ENCODE peak calls at places on chromosomes 11 and 22, in nine cellular contexts. One of them, this sample, is unnamed.

GRCh38 chr22:44685384-44686056 is 16.5 kb upstream of the PRR5 start:
- DNase-seq in HT1080: peak
- DNase-seq in GM19239: no peak
- DNase-seq in heart left ventricle: no peak
- DNase-seq in AG04450: no peak
- DNase-seq in AG10803: peak
- DNase-seq in HEK293T: peak
- DNase-seq in right cardiac atrium: no peak
- DNase-seq in NCI-H1105 treated with DMSO at 0.1 percent for 48 hours: no peak
- DNase-seq in this sample: peak

GRCh38 chr11:10488581-10489443 is 33.7 kb downstream of the AMPD3 start:
- DNase-seq in AG04450: no peak
- DNase-seq in right cardiac atrium: peak
- DNase-seq in heart left ventricle: no peak
- DNase-seq in AG10803: no peak
- DNase-seq in HT1080: no peak
- DNase-seq in GM19239: peak
- DNase-seq in NCI-H1105 treated with DMSO at 0.1 percent for 48 hours: no peak
- DNase-seq in HEK293T: no peak
- DNase-seq in this sample: no peak

GRCh38 chr11:46669606-46670243 is 30.7 kb downstream of the ARHGAP1 start:
- DNase-seq in heart left ventricle: peak
- DNase-seq in NCI-H1105 treated with DMSO at 0.1 percent for 48 hours: peak
- DNase-seq in HT1080: no peak
- DNase-seq in AG04450: no peak
- DNase-seq in HEK293T: no peak
- DNase-seq in AG10803: no peak
- DNase-seq in GM19239: no peak
- DNase-seq in right cardiac atrium: no peak
- DNase-seq in this sample: no peak

GRCh38 chr11:75201771-75202170 is 38.8 kb upstream of the TPBGL start:
- DNase-seq in GM19239: no peak
- DNase-seq in heart left ventricle: no peak
- DNase-seq in AG10803: no peak
- DNase-seq in HEK293T: no peak
- DNase-seq in NCI-H1105 treated with DMSO at 0.1 percent for 48 hours: no peak
- DNase-seq in HT1080: no peak
- DNase-seq in right cardiac atrium: no peak
- DNase-seq in AG04450: no peak
- DNase-seq in this sample: no peak

GRCh38 chr11:87259731-87260130 is 222.0 kb downstream of the TMEM135 start:
- DNase-seq in NCI-H1105 treated with DMSO at 0.1 percent for 48 hours: no peak
- DNase-seq in HEK293T: no peak
- DNase-seq in HT1080: no peak
- DNase-seq in AG04450: no peak
- DNase-seq in AG10803: no peak
- DNase-seq in heart left ventricle: no peak
- DNase-seq in GM19239: no peak
- DNase-seq in right cardiac atrium: no peak
- DNase-seq in this sample: no peak

GRCh38 chr11:105215528-105215927 is 76.0 kb upstream of the CARD18 start:
- DNase-seq in heart left ventricle: no peak
- DNase-seq in NCI-H1105 treated with DMSO at 0.1 percent for 48 hours: no peak
- DNase-seq in right cardiac atrium: no peak
- DNase-seq in HT1080: no peak
- DNase-seq in HEK293T: no peak
- DNase-seq in GM19239: no peak
- DNase-seq in AG04450: no peak
- DNase-seq in AG10803: no peak
- DNase-seq in this sample: no peak

GRCh38 chr11:46142561-46142960 is 21.3 kb upstream of the PHF21A start:
- DNase-seq in HEK293T: no peak
- DNase-seq in NCI-H1105 treated with DMSO at 0.1 percent for 48 hours: no peak
- DNase-seq in AG04450: no peak
- DNase-seq in GM19239: no peak
- DNase-seq in HT1080: no peak
- DNase-seq in AG10803: no peak
- DNase-seq in right cardiac atrium: peak
- DNase-seq in heart left ventricle: no peak
- DNase-seq in this sample: no peak

GRCh38 chr11:67051945-67052488 is 4.6 kb upstream of the RHOD start:
- DNase-seq in AG04450: no peak
- DNase-seq in GM19239: no peak
- DNase-seq in HEK293T: no peak
- DNase-seq in NCI-H1105 treated with DMSO at 0.1 percent for 48 hours: no peak
- DNase-seq in HT1080: no peak
- DNase-seq in right cardiac atrium: no peak
- DNase-seq in heart left ventricle: no peak
- DNase-seq in AG10803: no peak
- DNase-seq in this sample: no peak

GRCh38 chr11:75667268-75667830 is 1.5 kb downstream of the MAP6 start:
- DNase-seq in GM19239: no peak
- DNase-seq in HT1080: no peak
- DNase-seq in AG04450: no peak
- DNase-seq in heart left ventricle: peak
- DNase-seq in right cardiac atrium: peak
- DNase-seq in NCI-H1105 treated with DMSO at 0.1 percent for 48 hours: peak
- DNase-seq in AG10803: peak
- DNase-seq in HEK293T: peak
- DNase-seq in this sample: peak

GRCh38 chr11:76208829-76209670 is 2.7 kb upstream of the WNT11 start:
- DNase-seq in GM19239: peak
- DNase-seq in NCI-H1105 treated with DMSO at 0.1 percent for 48 hours: peak
- DNase-seq in heart left ventricle: peak
- DNase-seq in HEK293T: peak
- DNase-seq in AG10803: peak
- DNase-seq in HT1080: no peak
- DNase-seq in right cardiac atrium: peak
- DNase-seq in AG04450: no peak
- DNase-seq in this sample: peak

GRCh38 chr11:11975201-11976092 is 33.0 kb downstream of the DKK3 start:
- DNase-seq in NCI-H1105 treated with DMSO at 0.1 percent for 48 hours: no peak
- DNase-seq in HEK293T: no peak
- DNase-seq in GM19239: no peak
- DNase-seq in AG10803: no peak
- DNase-seq in right cardiac atrium: peak
- DNase-seq in HT1080: peak
- DNase-seq in heart left ventricle: no peak
- DNase-seq in AG04450: no peak
- DNase-seq in this sample: no peak

GRCh38 chr11:130510407-130511006 is 62.1 kb downstream of the ADAMTS15 start:
- DNase-seq in NCI-H1105 treated with DMSO at 0.1 percent for 48 hours: no peak
- DNase-seq in heart left ventricle: no peak
- DNase-seq in AG04450: no peak
- DNase-seq in HT1080: no peak
- DNase-seq in HEK293T: no peak
- DNase-seq in right cardiac atrium: no peak
- DNase-seq in AG10803: peak
- DNase-seq in GM19239: no peak
- DNase-seq in this sample: peak

GRCh38 chr22:31630331-31631329 is 31.4 kb downstream of the PISD start:
- DNase-seq in AG10803: peak
- DNase-seq in HEK293T: peak
- DNase-seq in HT1080: peak
- DNase-seq in right cardiac atrium: peak
- DNase-seq in GM19239: peak
- DNase-seq in heart left ventricle: peak
- DNase-seq in AG04450: no peak
- DNase-seq in NCI-H1105 treated with DMSO at 0.1 percent for 48 hours: peak
- DNase-seq in this sample: peak

GRCh38 chr22:41327124-41327523 is 25.8 kb downstream of the ZC3H7B start:
- DNase-seq in heart left ventricle: no peak
- DNase-seq in NCI-H1105 treated with DMSO at 0.1 percent for 48 hours: no peak
- DNase-seq in HEK293T: no peak
- DNase-seq in HT1080: peak
- DNase-seq in AG04450: no peak
- DNase-seq in AG10803: no peak
- DNase-seq in GM19239: no peak
- DNase-seq in right cardiac atrium: peak
- DNase-seq in this sample: no peak

GRCh38 chr11:75350743-75351540 is 519 bp downstream of the ARRB1 start:
- DNase-seq in HT1080: no peak
- DNase-seq in HEK293T: peak
- DNase-seq in AG04450: no peak
- DNase-seq in AG10803: peak
- DNase-seq in GM19239: no peak
- DNase-seq in heart left ventricle: peak
- DNase-seq in NCI-H1105 treated with DMSO at 0.1 percent for 48 hours: no peak
- DNase-seq in right cardiac atrium: peak
- DNase-seq in this sample: peak

GRCh38 chr11:11416502-11416901 is 63.5 kb upstream of the CSNK2A3 start:
- DNase-seq in HT1080: peak
- DNase-seq in NCI-H1105 treated with DMSO at 0.1 percent for 48 hours: no peak
- DNase-seq in AG10803: peak
- DNase-seq in GM19239: no peak
- DNase-seq in HEK293T: no peak
- DNase-seq in right cardiac atrium: peak
- DNase-seq in heart left ventricle: no peak
- DNase-seq in AG04450: no peak
- DNase-seq in this sample: no peak

GRCh38 chr11:36186797-36187196 is 102.4 kb downstream of the COMMD9 start:
- DNase-seq in heart left ventricle: no peak
- DNase-seq in GM19239: no peak
- DNase-seq in HEK293T: no peak
- DNase-seq in NCI-H1105 treated with DMSO at 0.1 percent for 48 hours: peak
- DNase-seq in right cardiac atrium: no peak
- DNase-seq in AG04450: no peak
- DNase-seq in AG10803: no peak
- DNase-seq in HT1080: no peak
- DNase-seq in this sample: no peak

GRCh38 chr11:58629857-58630256 is 7.4 kb downstream of the CNTF start:
- DNase-seq in heart left ventricle: no peak
- DNase-seq in GM19239: peak
- DNase-seq in HT1080: peak
- DNase-seq in NCI-H1105 treated with DMSO at 0.1 percent for 48 hours: peak
- DNase-seq in AG10803: peak
- DNase-seq in AG04450: peak
- DNase-seq in HEK293T: peak
- DNase-seq in right cardiac atrium: no peak
- DNase-seq in this sample: peak

GRCh38 chr11:123261345-123262106 is 66.5 kb upstream of the CLMP start:
- DNase-seq in HEK293T: peak
- DNase-seq in HT1080: peak
- DNase-seq in heart left ventricle: peak
- DNase-seq in right cardiac atrium: peak
- DNase-seq in GM19239: peak
- DNase-seq in AG10803: peak
- DNase-seq in AG04450: no peak
- DNase-seq in NCI-H1105 treated with DMSO at 0.1 percent for 48 hours: peak
- DNase-seq in this sample: peak

GRCh38 chr22:20010307-20011122 is 6.1 kb downstream of the ARVCF start:
- DNase-seq in heart left ventricle: peak
- DNase-seq in HT1080: no peak
- DNase-seq in AG04450: no peak
- DNase-seq in GM19239: no peak
- DNase-seq in right cardiac atrium: peak
- DNase-seq in NCI-H1105 treated with DMSO at 0.1 percent for 48 hours: no peak
- DNase-seq in HEK293T: no peak
- DNase-seq in AG10803: no peak
- DNase-seq in this sample: no peak

GRCh38 chr11:76233936-76234703 is 27.8 kb upstream of the WNT11 start:
- DNase-seq in HT1080: peak
- DNase-seq in GM19239: peak
- DNase-seq in NCI-H1105 treated with DMSO at 0.1 percent for 48 hours: no peak
- DNase-seq in AG10803: peak
- DNase-seq in AG04450: no peak
- DNase-seq in heart left ventricle: peak
- DNase-seq in HEK293T: no peak
- DNase-seq in right cardiac atrium: peak
- DNase-seq in this sample: peak

GRCh38 chr11:109870313-109870712 is 222.9 kb upstream of the ZC3H12C start:
- DNase-seq in HT1080: no peak
- DNase-seq in AG10803: no peak
- DNase-seq in GM19239: no peak
- DNase-seq in HEK293T: no peak
- DNase-seq in NCI-H1105 treated with DMSO at 0.1 percent for 48 hours: no peak
- DNase-seq in heart left ventricle: no peak
- DNase-seq in AG04450: no peak
- DNase-seq in right cardiac atrium: no peak
- DNase-seq in this sample: no peak

GRCh38 chr11:122714021-122714420 is 58.5 kb downstream of the UBASH3B start:
- DNase-seq in HT1080: no peak
- DNase-seq in AG04450: no peak
- DNase-seq in AG10803: no peak
- DNase-seq in NCI-H1105 treated with DMSO at 0.1 percent for 48 hours: no peak
- DNase-seq in HEK293T: no peak
- DNase-seq in GM19239: no peak
- DNase-seq in heart left ventricle: no peak
- DNase-seq in right cardiac atrium: no peak
- DNase-seq in this sample: no peak

GRCh38 chr11:35376613-35377012 is 42.7 kb downstream of the SLC1A2 start:
- DNase-seq in NCI-H1105 treated with DMSO at 0.1 percent for 48 hours: no peak
- DNase-seq in HEK293T: no peak
- DNase-seq in AG10803: peak
- DNase-seq in heart left ventricle: no peak
- DNase-seq in GM19239: no peak
- DNase-seq in AG04450: no peak
- DNase-seq in right cardiac atrium: no peak
- DNase-seq in HT1080: no peak
- DNase-seq in this sample: no peak

GRCh38 chr22:32600184-32600583 is 125.6 kb downstream of the FBXO7 start:
- DNase-seq in AG10803: no peak
- DNase-seq in GM19239: no peak
- DNase-seq in HEK293T: no peak
- DNase-seq in AG04450: no peak
- DNase-seq in right cardiac atrium: no peak
- DNase-seq in heart left ventricle: no peak
- DNase-seq in HT1080: no peak
- DNase-seq in NCI-H1105 treated with DMSO at 0.1 percent for 48 hours: no peak
- DNase-seq in this sample: no peak

GRCh38 chr22:36862251-36863242 is 1.7 kb downstream of the NCF4 start:
- DNase-seq in HT1080: no peak
- DNase-seq in NCI-H1105 treated with DMSO at 0.1 percent for 48 hours: no peak
- DNase-seq in AG04450: no peak
- DNase-seq in GM19239: peak
- DNase-seq in AG10803: no peak
- DNase-seq in heart left ventricle: peak
- DNase-seq in right cardiac atrium: peak
- DNase-seq in HEK293T: no peak
- DNase-seq in this sample: peak